ENCODE peak calls at places on chromosomes 11 and 22, in four cellular contexts. K, B, U and J are unnamed samples. For H3K4me1, the result is how much of the 10 kb centered on the place peaks cover.

GRCh38 chr11:65217441-65218423 is 36.0 kb downstream of the CAPN1 start:
- DNase-seq in K (no peak), B (no peak), U (no peak), J (no peak)

GRCh38 chr11:78406568-78407196 is 10.9 kb downstream of the GAB2 start:
- DNase-seq in K (no peak), B (no peak), U (no peak), J (no peak)

GRCh38 chr11:2991477-2992233 is 474 bp downstream of the NAP1L4 start:
- DNase-seq in K (no peak), B (no peak), U (no peak), J (no peak)

GRCh38 chr22:38718414-38718813 is 12.7 kb downstream of the GTPBP1 start:
- DNase-seq in K (no peak), B (peak), U (no peak), J (no peak)

GRCh38 chr11:29458252-29458651 is 558.6 kb downstream of the KCNA4 start:
- DNase-seq in K (no peak), B (no peak), U (no peak), J (no peak)

GRCh38 chr22:23053912-23054530 is 16.3 kb upstream of the GNAZ start:
- DNase-seq in K (no peak), B (no peak), U (no peak), J (no peak)

GRCh38 chr11:68033708-68034045 is 3.2 kb downstream of the NDUFS8 start:
- DNase-seq in K (no peak), B (peak), U (no peak), J (no peak)

GRCh38 chr11:88827018-88827676 is 238.6 kb downstream of the GRM5 start:
- DNase-seq in K (no peak), B (no peak), U (no peak), J (no peak)

GRCh38 chr11:3227568-3228444 is 4.4 kb downstream of the MRGPRE start:
- DNase-seq in K (no peak), B (no peak), U (no peak), J (no peak)

GRCh38 chr22:29917052-29917902 is 34.3 kb downstream of the MTMR3 start:
- DNase-seq in K (no peak), B (no peak), U (no peak), J (no peak)

GRCh38 chr11:129190087-129190486 is 2.0 kb downstream of the ARHGAP32 start:
- DNase-seq in K (no peak), B (peak), U (no peak), J (no peak)

GRCh38 chr11:30128269-30128932 is 102.4 kb upstream of the FSHB start:
- DNase-seq in K (no peak), B (no peak), U (no peak), J (peak)

GRCh38 chr22:41576877-41577276 is 12.8 kb downstream of the PMM1 start:
- DNase-seq in K (no peak), B (peak), U (no peak), J (peak)

GRCh38 chr11:67375320-67376021 is 2.1 kb upstream of the CLCF1 start:
- DNase-seq in K (no peak), B (no peak), U (no peak), J (no peak)

GRCh38 chr11:9396310-9396709 is 11.9 kb downstream of the IPO7 start:
- DNase-seq in K (no peak), B (no peak), U (no peak), J (no peak)

GRCh38 chr22:39414886-39415285 is 15.3 kb downstream of the TAB1 start:
- DNase-seq in K (no peak), B (no peak), U (no peak), J (no peak)

GRCh38 chr11:66322732-66323427 is 6.0 kb upstream of the CD248 start:
- DNase-seq in K (no peak), B (no peak), U (peak), J (no peak)

GRCh38 chr11:78418584-78419211 is 1.1 kb upstream of the GAB2 start:
- DNase-seq in K (no peak), B (no peak), U (no peak), J (no peak)

GRCh38 chr11:116647305-116648080 is 125.3 kb downstream of the BUD13 start:
- DNase-seq in K (no peak), B (no peak), U (no peak), J (no peak)

GRCh38 chr11:116648229-116649174 is 124.3 kb downstream of the BUD13 start:
- DNase-seq in K (no peak), B (no peak), U (no peak), J (no peak)

GRCh38 chr11:116651098-116651756 is 121.6 kb downstream of the BUD13 start:
- DNase-seq in K (no peak), B (no peak), U (no peak), J (no peak)

GRCh38 chr11:116650052-116650451 is 122.7 kb downstream of the BUD13 start:
- DNase-seq in K (no peak), B (no peak), U (no peak), J (no peak)

GRCh38 chr11:116649268-116649667 is 123.5 kb downstream of the BUD13 start:
- DNase-seq in K (no peak), B (no peak), U (no peak), J (no peak)
- H3K27ac ChIP-seq in K (no peak), B (no peak), U (no peak), J (no peak)

GRCh38 chr22:45548991-45549736 is 46.5 kb downstream of the FBLN1 start:
- DNase-seq in K (no peak), B (peak), U (no peak), J (no peak)
- H3K4me1 ChIP-seq in K (under half), B (under half), U (under half), J (under half)

GRCh38 chr11:12682730-12683500 is 8.7 kb downstream of the TEAD1 start:
- DNase-seq in K (no peak), B (no peak), U (no peak), J (no peak)

GRCh38 chr11:12683857-12684256 is 9.6 kb downstream of the TEAD1 start:
- DNase-seq in K (no peak), B (no peak), U (no peak), J (no peak)

GRCh38 chr11:12681462-12681861 is 7.2 kb downstream of the TEAD1 start:
- DNase-seq in K (no peak), B (no peak), U (no peak), J (no peak)

GRCh38 chr11:12680940-12681258 is 6.7 kb downstream of the TEAD1 start:
- DNase-seq in K (no peak), B (no peak), U (no peak), J (no peak)

DNA sequence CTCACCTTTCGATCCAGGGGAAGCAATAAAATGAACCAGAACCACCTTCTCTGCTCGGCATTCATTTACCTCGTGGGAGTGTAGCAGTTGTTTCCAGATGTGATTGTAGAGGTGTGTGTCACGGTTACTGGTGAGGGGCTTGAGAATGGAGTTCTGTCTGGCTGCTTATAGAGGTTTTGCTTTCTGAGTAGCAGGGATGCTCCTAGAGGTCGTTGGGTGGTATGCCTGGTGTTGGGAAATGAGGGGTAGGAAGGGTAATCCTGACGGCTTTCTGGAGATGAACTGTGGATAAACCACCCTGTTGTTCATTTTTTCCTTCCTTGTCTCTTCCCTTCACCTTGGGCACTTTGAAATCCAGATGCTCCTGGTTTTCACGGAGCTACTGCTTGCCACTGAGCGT is 8.1 kb downstream of the TEAD1 start:
- DNase-seq in K (no peak), B (no peak), U (no peak), J (no peak)
- H3K27ac ChIP-seq in K (no peak), B (no peak), U (no peak), J (no peak)

GRCh38 chr11:36013950-36014349 is 70.1 kb downstream of the LDLRAD3 start:
- DNase-seq in K (no peak), B (no peak), U (no peak), J (no peak)

GRCh38 chr11:36014906-36015305 is 71.0 kb downstream of the LDLRAD3 start:
- DNase-seq in K (no peak), B (no peak), U (no peak), J (no peak)

GRCh38 chr11:36012979-36013378 is 69.1 kb downstream of the LDLRAD3 start:
- DNase-seq in K (no peak), B (no peak), U (no peak), J (no peak)

GRCh38 chr11:36015806-36016205 is 71.9 kb downstream of the LDLRAD3 start:
- DNase-seq in K (no peak), B (no peak), U (peak), J (no peak)

GRCh38 chr11:36014499-36014898 is 70.6 kb downstream of the LDLRAD3 start:
- DNase-seq in K (no peak), B (no peak), U (no peak), J (no peak)
- H3K4me1 ChIP-seq in K (under half), B (under half), U (under half), J (under half)

GRCh38 chr22:24986816-24987215 is 34.3 kb downstream of the KIAA1671 start:
- DNase-seq in K (no peak), B (no peak), U (no peak), J (no peak)
- H3K27ac ChIP-seq in K (no peak), B (no peak), U (no peak), J (no peak)